ENCODE peak calls at places on chromosomes 13 and 19, in ten cellular contexts. One of them, this sample, is unnamed.

GRCh38 chr19:47230122-47230920 is 678 bp downstream of the BBC3 start:
- DNase-seq in HTR-8/SVneo: no peak
- DNase-seq in GM12865: peak; percentile 80
- DNase-seq in epithelial cell of proximal tubule: no peak
- DNase-seq in uterus: peak; percentile 71
- DNase-seq in mucosa of descending colon: peak; percentile 88
- DNase-seq in T-cell: peak; percentile 82
- DNase-seq in thyroid gland: peak; percentile 67
- DNase-seq in activated CD4-positive, CD25-positive, alpha-beta regulatory T cell treated with anti-CD3 and anti-CD28 coated beads, Interleukin-2, amount 50 U/mL, for 16 hours: peak; percentile 71
- DNase-seq in MCF 10A: peak; percentile 52
- DNase-seq in this sample: peak; percentile 47

GRCh38 chr19:6769006-6769637 is 1.9 kb upstream of the SH2D3A start:
- DNase-seq in GM12865: peak; percentile 65
- DNase-seq in epithelial cell of proximal tubule: no peak
- DNase-seq in thyroid gland: no peak
- DNase-seq in uterus: no peak
- DNase-seq in activated CD4-positive, CD25-positive, alpha-beta regulatory T cell treated with anti-CD3 and anti-CD28 coated beads, Interleukin-2, amount 50 U/mL, for 16 hours: no peak
- DNase-seq in T-cell: no peak
- DNase-seq in HTR-8/SVneo: no peak
- DNase-seq in MCF 10A: peak; percentile 51
- DNase-seq in mucosa of descending colon: no peak
- DNase-seq in this sample: no peak

GRCh38 chr19:46955114-46955812 is 64.4 kb upstream of the NPAS1 start:
- DNase-seq in T-cell: peak; percentile 13
- DNase-seq in epithelial cell of proximal tubule: no peak
- DNase-seq in HTR-8/SVneo: no peak
- DNase-seq in uterus: no peak
- DNase-seq in mucosa of descending colon: no peak
- DNase-seq in GM12865: peak; percentile 50
- DNase-seq in activated CD4-positive, CD25-positive, alpha-beta regulatory T cell treated with anti-CD3 and anti-CD28 coated beads, Interleukin-2, amount 50 U/mL, for 16 hours: peak; percentile 34
- DNase-seq in thyroid gland: no peak
- DNase-seq in MCF 10A: no peak
- DNase-seq in this sample: no peak

GRCh38 chr13:46728777-46729176 is 68.2 kb downstream of the ESD start:
- DNase-seq in T-cell: no peak
- DNase-seq in thyroid gland: no peak
- DNase-seq in mucosa of descending colon: no peak
- DNase-seq in uterus: no peak
- DNase-seq in epithelial cell of proximal tubule: no peak
- DNase-seq in HTR-8/SVneo: no peak
- DNase-seq in GM12865: peak; percentile 34
- DNase-seq in activated CD4-positive, CD25-positive, alpha-beta regulatory T cell treated with anti-CD3 and anti-CD28 coated beads, Interleukin-2, amount 50 U/mL, for 16 hours: no peak
- DNase-seq in MCF 10A: peak; percentile 25
- DNase-seq in this sample: no peak

GRCh38 chr19:19452241-19453128 is 47.0 kb downstream of the GATAD2A start:
- DNase-seq in T-cell: no peak
- DNase-seq in thyroid gland: no peak
- DNase-seq in HTR-8/SVneo: no peak
- DNase-seq in uterus: no peak
- DNase-seq in MCF 10A: no peak
- DNase-seq in GM12865: no peak
- DNase-seq in activated CD4-positive, CD25-positive, alpha-beta regulatory T cell treated with anti-CD3 and anti-CD28 coated beads, Interleukin-2, amount 50 U/mL, for 16 hours: no peak
- DNase-seq in mucosa of descending colon: peak; percentile 55
- DNase-seq in epithelial cell of proximal tubule: no peak
- DNase-seq in this sample: no peak

GRCh38 chr13:80873589-80873988 is 532.7 kb upstream of the SPRY2 start:
- DNase-seq in uterus: no peak
- DNase-seq in activated CD4-positive, CD25-positive, alpha-beta regulatory T cell treated with anti-CD3 and anti-CD28 coated beads, Interleukin-2, amount 50 U/mL, for 16 hours: no peak
- DNase-seq in epithelial cell of proximal tubule: no peak
- DNase-seq in MCF 10A: no peak
- DNase-seq in mucosa of descending colon: no peak
- DNase-seq in GM12865: peak; percentile 41
- DNase-seq in T-cell: no peak
- DNase-seq in thyroid gland: no peak
- DNase-seq in HTR-8/SVneo: no peak
- DNase-seq in this sample: no peak

GRCh38 chr13:61247149-61247936 is 168.3 kb downstream of the PCDH20 start:
- DNase-seq in GM12865: peak; percentile 86
- DNase-seq in MCF 10A: no peak
- DNase-seq in uterus: no peak
- DNase-seq in mucosa of descending colon: no peak
- DNase-seq in T-cell: no peak
- DNase-seq in HTR-8/SVneo: no peak
- DNase-seq in activated CD4-positive, CD25-positive, alpha-beta regulatory T cell treated with anti-CD3 and anti-CD28 coated beads, Interleukin-2, amount 50 U/mL, for 16 hours: no peak
- DNase-seq in thyroid gland: no peak
- DNase-seq in epithelial cell of proximal tubule: no peak
- DNase-seq in this sample: no peak

GRCh38 chr13:77896977-77897376 is 21.7 kb downstream of the EDNRB start:
- DNase-seq in GM12865: no peak
- DNase-seq in activated CD4-positive, CD25-positive, alpha-beta regulatory T cell treated with anti-CD3 and anti-CD28 coated beads, Interleukin-2, amount 50 U/mL, for 16 hours: no peak
- DNase-seq in MCF 10A: no peak
- DNase-seq in uterus: no peak
- DNase-seq in HTR-8/SVneo: no peak
- DNase-seq in mucosa of descending colon: no peak
- DNase-seq in T-cell: no peak
- DNase-seq in epithelial cell of proximal tubule: no peak
- DNase-seq in thyroid gland: no peak
- DNase-seq in this sample: no peak

GRCh38 chr19:15464394-15465385 is at the start of gene RASAL3:
- DNase-seq in uterus: no peak
- DNase-seq in activated CD4-positive, CD25-positive, alpha-beta regulatory T cell treated with anti-CD3 and anti-CD28 coated beads, Interleukin-2, amount 50 U/mL, for 16 hours: peak; percentile 30
- DNase-seq in thyroid gland: no peak
- DNase-seq in HTR-8/SVneo: no peak
- DNase-seq in GM12865: peak; percentile 86
- DNase-seq in MCF 10A: no peak
- DNase-seq in epithelial cell of proximal tubule: no peak
- DNase-seq in T-cell: peak; percentile 35
- DNase-seq in mucosa of descending colon: peak; percentile 61
- DNase-seq in this sample: no peak

GRCh38 chr19:31257025-31257424 is 92.2 kb downstream of the TSHZ3 start:
- DNase-seq in activated CD4-positive, CD25-positive, alpha-beta regulatory T cell treated with anti-CD3 and anti-CD28 coated beads, Interleukin-2, amount 50 U/mL, for 16 hours: no peak
- DNase-seq in thyroid gland: no peak
- DNase-seq in uterus: no peak
- DNase-seq in HTR-8/SVneo: no peak
- DNase-seq in epithelial cell of proximal tubule: no peak
- DNase-seq in mucosa of descending colon: no peak
- DNase-seq in GM12865: no peak
- DNase-seq in T-cell: no peak
- DNase-seq in MCF 10A: no peak
- DNase-seq in this sample: no peak

GRCh38 chr19:40403262-40403984 is 9.8 kb downstream of the PRX start:
- DNase-seq in mucosa of descending colon: peak; percentile 94
- DNase-seq in uterus: peak; percentile 93
- DNase-seq in activated CD4-positive, CD25-positive, alpha-beta regulatory T cell treated with anti-CD3 and anti-CD28 coated beads, Interleukin-2, amount 50 U/mL, for 16 hours: peak; percentile 47
- DNase-seq in epithelial cell of proximal tubule: no peak
- DNase-seq in HTR-8/SVneo: peak; percentile 94
- DNase-seq in MCF 10A: peak; percentile 92
- DNase-seq in GM12865: peak; percentile 97
- DNase-seq in thyroid gland: peak; percentile 90
- DNase-seq in T-cell: peak; percentile 68
- DNase-seq in this sample: peak; percentile 95

GRCh38 chr13:37295046-37295445 is 189.6 kb upstream of the CSNK1A1L start:
- DNase-seq in epithelial cell of proximal tubule: no peak
- DNase-seq in activated CD4-positive, CD25-positive, alpha-beta regulatory T cell treated with anti-CD3 and anti-CD28 coated beads, Interleukin-2, amount 50 U/mL, for 16 hours: no peak
- DNase-seq in T-cell: no peak
- DNase-seq in mucosa of descending colon: no peak
- DNase-seq in uterus: no peak
- DNase-seq in HTR-8/SVneo: no peak
- DNase-seq in MCF 10A: peak; percentile 65
- DNase-seq in GM12865: no peak
- DNase-seq in thyroid gland: peak; percentile 11
- DNase-seq in this sample: no peak

GRCh38 chr13:106522898-106523525 is 12.4 kb downstream of the EFNB2 start:
- DNase-seq in mucosa of descending colon: peak; percentile 32
- DNase-seq in T-cell: no peak
- DNase-seq in uterus: no peak
- DNase-seq in GM12865: no peak
- DNase-seq in MCF 10A: peak; percentile 30
- DNase-seq in epithelial cell of proximal tubule: no peak
- DNase-seq in HTR-8/SVneo: no peak
- DNase-seq in activated CD4-positive, CD25-positive, alpha-beta regulatory T cell treated with anti-CD3 and anti-CD28 coated beads, Interleukin-2, amount 50 U/mL, for 16 hours: no peak
- DNase-seq in thyroid gland: no peak
- DNase-seq in this sample: no peak

GRCh38 chr13:94298346-94298745 is 181.1 kb downstream of the DCT start:
- DNase-seq in T-cell: no peak
- DNase-seq in GM12865: no peak
- DNase-seq in uterus: no peak
- DNase-seq in mucosa of descending colon: no peak
- DNase-seq in epithelial cell of proximal tubule: no peak
- DNase-seq in MCF 10A: no peak
- DNase-seq in thyroid gland: no peak
- DNase-seq in activated CD4-positive, CD25-positive, alpha-beta regulatory T cell treated with anti-CD3 and anti-CD28 coated beads, Interleukin-2, amount 50 U/mL, for 16 hours: no peak
- DNase-seq in HTR-8/SVneo: no peak
- DNase-seq in this sample: no peak

GRCh38 chr19:10421981-10422461 is 1.7 kb downstream of the PDE4A start:
- DNase-seq in HTR-8/SVneo: no peak
- DNase-seq in mucosa of descending colon: no peak
- DNase-seq in T-cell: no peak
- DNase-seq in MCF 10A: no peak
- DNase-seq in thyroid gland: no peak
- DNase-seq in activated CD4-positive, CD25-positive, alpha-beta regulatory T cell treated with anti-CD3 and anti-CD28 coated beads, Interleukin-2, amount 50 U/mL, for 16 hours: no peak
- DNase-seq in epithelial cell of proximal tubule: no peak
- DNase-seq in uterus: no peak
- DNase-seq in GM12865: no peak
- DNase-seq in this sample: no peak

GRCh38 chr13:98370806-98371553 is 193.9 kb upstream of the RNF113B start:
- DNase-seq in GM12865: no peak
- DNase-seq in thyroid gland: peak; percentile 88
- DNase-seq in T-cell: no peak
- DNase-seq in MCF 10A: no peak
- DNase-seq in activated CD4-positive, CD25-positive, alpha-beta regulatory T cell treated with anti-CD3 and anti-CD28 coated beads, Interleukin-2, amount 50 U/mL, for 16 hours: no peak
- DNase-seq in mucosa of descending colon: no peak
- DNase-seq in HTR-8/SVneo: no peak
- DNase-seq in epithelial cell of proximal tubule: no peak
- DNase-seq in uterus: peak; percentile 72
- DNase-seq in this sample: no peak

GRCh38 chr19:16441661-16442071 is 30.1 kb downstream of the EPS15L1 start:
- DNase-seq in thyroid gland: peak; percentile 41
- DNase-seq in mucosa of descending colon: peak; percentile 55
- DNase-seq in T-cell: no peak
- DNase-seq in GM12865: no peak
- DNase-seq in MCF 10A: peak; percentile 33
- DNase-seq in activated CD4-positive, CD25-positive, alpha-beta regulatory T cell treated with anti-CD3 and anti-CD28 coated beads, Interleukin-2, amount 50 U/mL, for 16 hours: no peak
- DNase-seq in uterus: no peak
- DNase-seq in HTR-8/SVneo: no peak
- DNase-seq in epithelial cell of proximal tubule: no peak
- DNase-seq in this sample: no peak

GRCh38 chr13:91988331-91988730 is 589.9 kb downstream of the GPC5 start:
- DNase-seq in T-cell: no peak
- DNase-seq in mucosa of descending colon: no peak
- DNase-seq in thyroid gland: no peak
- DNase-seq in uterus: no peak
- DNase-seq in MCF 10A: no peak
- DNase-seq in epithelial cell of proximal tubule: no peak
- DNase-seq in HTR-8/SVneo: no peak
- DNase-seq in activated CD4-positive, CD25-positive, alpha-beta regulatory T cell treated with anti-CD3 and anti-CD28 coated beads, Interleukin-2, amount 50 U/mL, for 16 hours: no peak
- DNase-seq in GM12865: no peak
- DNase-seq in this sample: no peak

GRCh38 chr19:46394398-46394797 is 19.0 kb downstream of the CCDC8 start:
- DNase-seq in activated CD4-positive, CD25-positive, alpha-beta regulatory T cell treated with anti-CD3 and anti-CD28 coated beads, Interleukin-2, amount 50 U/mL, for 16 hours: no peak
- DNase-seq in thyroid gland: no peak
- DNase-seq in mucosa of descending colon: peak; percentile 6
- DNase-seq in GM12865: no peak
- DNase-seq in epithelial cell of proximal tubule: no peak
- DNase-seq in uterus: no peak
- DNase-seq in MCF 10A: no peak
- DNase-seq in T-cell: no peak
- DNase-seq in HTR-8/SVneo: no peak
- DNase-seq in this sample: no peak

GRCh38 chr13:80454245-80454644 is 113.3 kb upstream of the SPRY2 start:
- DNase-seq in MCF 10A: peak; percentile 28
- DNase-seq in activated CD4-positive, CD25-positive, alpha-beta regulatory T cell treated with anti-CD3 and anti-CD28 coated beads, Interleukin-2, amount 50 U/mL, for 16 hours: no peak
- DNase-seq in uterus: no peak
- DNase-seq in GM12865: peak; percentile 21
- DNase-seq in thyroid gland: no peak
- DNase-seq in mucosa of descending colon: no peak
- DNase-seq in HTR-8/SVneo: no peak
- DNase-seq in T-cell: no peak
- DNase-seq in epithelial cell of proximal tubule: no peak
- DNase-seq in this sample: no peak